ENCODE peak calls at places on chromosomes 12 and 14, in four cellular contexts. One of them, this sample, is unnamed.

GRCh38 chr14:45610303-45610702 is 357.3 kb upstream of the MIS18BP1 start:
- DNase-seq in H1: no peak
- DNase-seq in GM12878: no peak
- DNase-seq in HepG2: no peak
- DNase-seq in this sample: no peak

GRCh38 chr14:102545461-102546265 is 36.1 kb upstream of the ANKRD9 start:
- DNase-seq in H1: peak; percentile 73
- DNase-seq in GM12878: no peak
- DNase-seq in HepG2: peak; percentile 63
- DNase-seq in this sample: no peak

GRCh38 chr14:55373784-55374725 is 37.6 kb downstream of the ATG14 start:
- DNase-seq in HepG2: no peak
- DNase-seq in H1: no peak
- DNase-seq in GM12878: peak; percentile 20
- DNase-seq in this sample: no peak

GRCh38 chr12:40225984-40226602 is 1.3 kb downstream of the LRRK2 start:
- DNase-seq in GM12878: peak; percentile 85
- DNase-seq in H1: no peak
- DNase-seq in HepG2: no peak
- DNase-seq in this sample: no peak

GRCh38 chr14:39050389-39050788 is 52.6 kb downstream of the SEC23A start:
- DNase-seq in GM12878: no peak
- DNase-seq in HepG2: no peak
- DNase-seq in H1: no peak
- DNase-seq in this sample: no peak

GRCh38 chr12:6026998-6027397 is 81.9 kb upstream of the ANO2 start:
- DNase-seq in GM12878: no peak
- DNase-seq in H1: no peak
- DNase-seq in HepG2: no peak
- DNase-seq in this sample: no peak

GRCh38 chr12:71499834-71500233 is 60.2 kb downstream of the LGR5 start:
- DNase-seq in HepG2: no peak
- DNase-seq in H1: no peak
- DNase-seq in GM12878: no peak
- DNase-seq in this sample: no peak

GRCh38 chr12:26767865-26768264 is 65.1 kb downstream of the ITPR2 start:
- DNase-seq in H1: no peak
- DNase-seq in HepG2: no peak
- DNase-seq in GM12878: no peak
- DNase-seq in this sample: no peak

GRCh38 chr12:91256471-91256870 is 73.9 kb upstream of the DCN start:
- DNase-seq in GM12878: no peak
- DNase-seq in H1: no peak
- DNase-seq in HepG2: no peak
- DNase-seq in this sample: no peak

GRCh38 chr14:87883750-87884149 is 109.2 kb downstream of the GALC start:
- DNase-seq in H1: no peak
- DNase-seq in HepG2: no peak
- DNase-seq in GM12878: no peak
- DNase-seq in this sample: no peak

GRCh38 chr14:86892167-86892956 is 1100.6 kb downstream of the GALC start:
- DNase-seq in HepG2: peak; percentile 79
- DNase-seq in H1: no peak
- DNase-seq in GM12878: no peak
- DNase-seq in this sample: no peak

GRCh38 chr14:39581474-39581873 is 149.2 kb upstream of the FBXO33 start:
- DNase-seq in HepG2: no peak
- DNase-seq in H1: no peak
- DNase-seq in GM12878: no peak
- DNase-seq in this sample: no peak

GRCh38 chr14:92726135-92726932 is 22.1 kb downstream of the LGMN start:
- DNase-seq in H1: no peak
- DNase-seq in GM12878: no peak
- DNase-seq in HepG2: no peak
- DNase-seq in this sample: no peak

GRCh38 chr14:53517276-53517960 is 364.3 kb upstream of the DDHD1 start:
- DNase-seq in H1: no peak
- DNase-seq in GM12878: no peak
- DNase-seq in HepG2: no peak
- DNase-seq in this sample: no peak

GRCh38 chr12:91984571-91984970 is 161.1 kb downstream of the BTG1 start:
- DNase-seq in HepG2: no peak
- DNase-seq in H1: no peak
- DNase-seq in GM12878: no peak
- DNase-seq in this sample: no peak

GRCh38 chr12:50174971-50175715 is 8.0 kb upstream of the CERS5 start:
- DNase-seq in H1: no peak
- DNase-seq in GM12878: no peak
- DNase-seq in HepG2: peak; percentile 62
- DNase-seq in this sample: peak; percentile 76

GRCh38 chr14:104820669-104821228 is 19.8 kb downstream of the ZBTB42 start:
- DNase-seq in HepG2: peak; percentile 81
- DNase-seq in GM12878: no peak
- DNase-seq in H1: peak; percentile 63
- DNase-seq in this sample: no peak

DNA sequence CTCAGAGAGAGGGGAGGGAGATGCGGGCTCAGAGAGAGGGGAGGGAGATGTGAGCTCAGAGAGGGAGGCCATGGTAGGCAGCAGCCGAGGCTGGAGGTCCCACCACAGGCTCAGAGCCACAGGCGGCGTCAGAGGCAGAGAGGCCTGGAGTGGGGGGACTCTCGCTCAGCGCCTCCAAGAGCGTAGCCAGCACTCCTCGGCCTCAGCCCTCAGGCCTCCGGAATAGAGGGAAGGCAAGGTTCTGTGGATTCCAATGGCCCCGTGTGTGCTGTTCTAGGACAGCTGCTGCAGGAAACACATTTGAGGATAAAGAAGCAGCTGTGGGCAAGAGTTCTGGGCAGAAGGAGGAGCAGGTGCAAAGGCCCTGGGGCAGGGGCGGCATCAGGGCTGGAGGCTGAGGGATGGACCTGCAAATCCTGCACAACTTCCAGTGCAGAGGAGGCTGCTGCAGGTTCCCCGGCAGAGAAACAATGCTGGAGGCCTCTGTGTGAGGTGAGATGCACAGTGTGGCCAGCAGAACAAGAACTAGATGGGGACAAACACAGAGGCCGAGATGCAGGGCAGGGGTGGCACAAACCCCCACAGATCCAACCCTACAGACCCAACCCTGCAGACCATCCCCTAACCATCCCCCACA is 59.1 kb upstream of the GALNT9 start:
- DNase-seq in H1: no peak
- DNase-seq in GM12878: no peak
- DNase-seq in HepG2: no peak
- DNase-seq in this sample: no peak
- H3K27me3 ChIP-seq in H1: peaks cover 6% of the 10 kb centered on the region
- H3K27me3 ChIP-seq in GM12878: no peaks in the 10 kb centered on the region
- H3K27me3 ChIP-seq in HepG2: peaks cover 15% of the 10 kb centered on the region
- H3K27me3 ChIP-seq in this sample: peaks cover 89% of the 10 kb centered on the region

GRCh38 chr12:47308672-47309071 is 228.9 kb upstream of the AMIGO2 start:
- DNase-seq in HepG2: no peak
- DNase-seq in GM12878: no peak
- DNase-seq in H1: no peak
- DNase-seq in this sample: no peak

GRCh38 chr12:47312794-47313426 is 233.2 kb upstream of the AMIGO2 start:
- DNase-seq in GM12878: no peak
- DNase-seq in HepG2: no peak
- DNase-seq in H1: no peak
- DNase-seq in this sample: no peak

GRCh38 chr12:47312147-47312546 is 232.4 kb upstream of the AMIGO2 start:
- DNase-seq in H1: no peak
- DNase-seq in GM12878: no peak
- DNase-seq in HepG2: no peak
- DNase-seq in this sample: no peak

GRCh38 chr12:47311011-47311410 is 231.3 kb upstream of the AMIGO2 start:
- DNase-seq in HepG2: no peak
- DNase-seq in GM12878: no peak
- DNase-seq in H1: no peak
- DNase-seq in this sample: no peak

DNA sequence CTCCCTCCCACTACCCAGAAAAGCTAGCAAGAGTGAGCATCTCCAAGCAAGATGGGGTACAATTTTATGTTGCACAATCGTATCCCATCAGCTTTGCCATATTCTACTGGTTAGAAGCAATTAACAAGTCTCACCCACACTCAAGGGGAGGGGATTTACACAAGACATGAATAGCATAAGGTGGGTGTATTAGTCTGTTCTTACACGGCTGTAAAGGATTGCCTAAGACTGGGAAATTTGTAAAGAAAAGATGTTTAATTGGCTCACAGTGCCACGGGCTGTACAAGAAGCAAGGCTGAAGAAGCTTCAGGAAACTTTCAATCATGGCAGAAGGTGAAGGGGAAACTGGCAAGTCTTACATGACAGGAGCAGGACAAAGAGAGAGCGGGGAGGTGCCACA is 231.8 kb upstream of the AMIGO2 start:
- DNase-seq in H1: no peak
- DNase-seq in GM12878: no peak
- DNase-seq in HepG2: no peak
- DNase-seq in this sample: no peak
- TF ChIP-seq SUZ12 in H1: no peak
- TF ChIP-seq SUZ12 in GM12878: no peak
- TF ChIP-seq SUZ12 in HepG2: no peak
- TF ChIP-seq SUZ12 in this sample: no peak

DNA sequence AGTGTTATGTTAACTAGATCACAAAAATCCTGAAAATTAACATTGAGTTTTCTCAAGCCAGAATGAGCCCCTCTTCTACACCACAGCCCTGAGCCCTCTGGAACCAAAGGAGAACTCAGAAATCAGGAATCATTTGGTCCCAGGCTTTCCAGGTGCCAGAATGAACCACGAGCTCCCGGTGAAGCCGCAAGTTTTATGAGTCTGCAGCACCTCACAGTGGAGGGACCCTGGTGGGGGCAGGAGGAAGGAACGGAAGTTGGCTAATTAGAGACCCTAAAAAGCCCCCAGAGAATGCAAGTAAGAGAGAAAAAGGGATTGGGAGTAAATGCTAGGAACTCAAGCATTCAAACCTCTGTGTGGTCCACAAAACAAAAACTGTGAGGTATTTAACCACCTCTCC is 52.9 kb upstream of the BCL2L14 start:
- DNase-seq in GM12878: no peak
- DNase-seq in HepG2: no peak
- DNase-seq in H1: peak; percentile 59
- DNase-seq in this sample: peak; percentile 58
- H3K4me1 ChIP-seq in GM12878: peaks cover 19% of the 10 kb centered on the region
- H3K4me1 ChIP-seq in HepG2: no peaks in the 10 kb centered on the region
- H3K4me1 ChIP-seq in H1: no peaks in the 10 kb centered on the region
- H3K4me1 ChIP-seq in this sample: peaks cover 11% of the 10 kb centered on the region

DNA sequence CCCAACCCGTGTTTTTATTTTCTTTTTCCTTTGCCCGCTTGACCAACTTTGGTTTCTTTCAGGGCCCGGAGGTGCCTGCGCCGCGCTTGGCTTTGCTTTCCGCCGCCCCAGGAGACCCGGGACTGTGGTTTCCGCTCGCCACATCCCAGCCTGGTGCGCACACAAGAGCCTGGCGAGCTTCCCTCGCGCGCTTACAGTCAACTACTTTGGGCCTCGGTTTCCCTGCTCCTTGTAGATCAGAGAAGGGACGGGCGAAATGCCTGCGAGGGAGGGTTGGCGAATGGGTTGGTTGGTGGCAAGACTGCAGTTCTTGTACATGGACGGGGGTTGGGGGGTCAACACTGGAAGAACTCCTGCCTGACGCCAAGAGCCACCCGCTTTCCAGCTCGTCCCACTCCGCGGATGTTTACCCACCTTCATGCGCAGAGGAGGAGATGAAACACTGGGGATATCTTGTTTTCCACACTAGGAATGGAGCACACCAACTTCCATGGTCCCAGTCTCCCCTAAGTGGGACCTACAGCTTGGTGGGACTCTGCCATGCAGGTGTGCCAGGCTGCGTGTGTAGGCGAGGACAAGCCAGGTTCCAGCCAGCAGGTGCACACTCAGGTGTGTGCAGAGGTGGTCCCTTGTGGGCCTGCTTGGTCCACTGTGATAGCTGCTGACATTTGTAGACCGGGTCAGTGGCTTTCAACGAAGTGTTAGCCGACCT is 16.6 kb upstream of the TBX3 start:
- DNase-seq in HepG2: no peak
- DNase-seq in GM12878: no peak
- DNase-seq in H1: no peak
- DNase-seq in this sample: no peak
- H3K27me3 ChIP-seq in HepG2: no peaks in the 10 kb centered on the region
- H3K27me3 ChIP-seq in GM12878: peaks cover 10% of the 10 kb centered on the region
- H3K27me3 ChIP-seq in H1: peaks cover 71% of the 10 kb centered on the region
- H3K27me3 ChIP-seq in this sample: peaks cover 87% of the 10 kb centered on the region

This sample was measured in NT2/D1.